ENCODE peak calls at places on chromosomes 3 and 15, in nine cellular contexts. I is ovary, C is K562, H is suprapubic skin, F is stomach, Q is A549, Y is transverse colon, A is tibial nerve, G is sigmoid colon. Z is an unnamed sample.

GRCh38 chr3:63067999-63068645 is 192.9 kb upstream of the CADPS start:
- DNase-seq in I (no peak), C (peak), H (no peak), F (no peak), Q (no peak), Y (no peak), A (no peak), G (no peak), Z (peak)

GRCh38 chr3:98777801-98778220 is 14.7 kb downstream of the ST3GAL6 start:
- DNase-seq in I (no peak), C (no peak), H (no peak), F (no peak), Q (no peak), Y (no peak), A (no peak), G (no peak), Z (no peak)

GRCh38 chr3:101303089-101303731 is 17.2 kb downstream of the IMPG2 start:
- DNase-seq in I (no peak), C (no peak), H (no peak), F (no peak), Q (no peak), Y (no peak), A (no peak), G (no peak), Z (no peak)

GRCh38 chr3:127369356-127369935 is 81.6 kb upstream of the PRR20G start:
- DNase-seq in I (no peak), C (no peak), H (no peak), F (no peak), Q (no peak), Y (no peak), A (no peak), G (no peak), Z (no peak)

GRCh38 chr15:73239564-73240208 is 129.1 kb downstream of the HCN4 start:
- DNase-seq in I (no peak), C (no peak), H (no peak), F (no peak), Q (no peak), Y (no peak), A (no peak), G (no peak), Z (no peak)

GRCh38 chr3:114496021-114496434 is 202.2 kb downstream of the TIGIT start:
- DNase-seq in I (no peak), C (no peak), H (no peak), F (no peak), Q (no peak), Y (no peak), A (no peak), G (no peak), Z (no peak)

GRCh38 chr15:91664224-91664836 is 189.2 kb upstream of the SLCO3A1 start:
- DNase-seq in I (no peak), C (no peak), H (no peak), F (no peak), Q (no peak), Y (no peak), A (no peak), G (no peak), Z (no peak)

GRCh38 chr15:68730491-68731317 is 90.0 kb downstream of the ANP32A start:
- DNase-seq in I (no peak), C (peak), H (no peak), F (peak), Q (peak), Y (peak), A (no peak), G (peak), Z (peak)

GRCh38 chr3:32325957-32326356 is 65.7 kb upstream of the CMTM7 start:
- DNase-seq in I (no peak), C (no peak), H (no peak), F (no peak), Q (no peak), Y (no peak), A (no peak), G (no peak), Z (no peak)

GRCh38 chr3:38396861-38397260 is 50.3 kb downstream of the XYLB start:
- DNase-seq in I (no peak), C (no peak), H (no peak), F (no peak), Q (no peak), Y (no peak), A (no peak), G (no peak), Z (peak)

GRCh38 chr3:30871720-30872119 is 22.7 kb downstream of the GADL1 start:
- DNase-seq in I (no peak), C (no peak), H (no peak), F (no peak), Q (no peak), Y (no peak), A (no peak), G (no peak), Z (no peak)

GRCh38 chr3:11778248-11778647 is 68.4 kb downstream of the TAMM41 start:
- DNase-seq in I (no peak), C (no peak), H (no peak), F (no peak), Q (no peak), Y (no peak), A (no peak), G (no peak), Z (no peak)

GRCh38 chr3:171776839-171777607 is 33.3 kb downstream of the PLD1 start:
- DNase-seq in I (no peak), C (no peak), H (no peak), F (no peak), Q (no peak), Y (no peak), A (no peak), G (no peak), Z (no peak)

GRCh38 chr3:171774516-171774915 is 35.8 kb downstream of the PLD1 start:
- DNase-seq in I (no peak), C (no peak), H (no peak), F (no peak), Q (no peak), Y (no peak), A (no peak), G (no peak), Z (no peak)

GRCh38 chr3:171777608-171777995 is 32.7 kb downstream of the PLD1 start:
- DNase-seq in I (no peak), C (no peak), H (no peak), F (no peak), Q (no peak), Y (no peak), A (no peak), G (no peak), Z (no peak)

GRCh38 chr3:171775943-171776342 is 34.3 kb downstream of the PLD1 start:
- DNase-seq in I (no peak), C (no peak), H (no peak), F (no peak), Q (no peak), Y (no peak), A (no peak), G (no peak), Z (no peak)

GRCh38 chr3:171776411-171776810 is 33.9 kb downstream of the PLD1 start:
- DNase-seq in I (no peak), C (no peak), H (no peak), F (no peak), Q (no peak), Y (no peak), A (no peak), G (no peak), Z (no peak)
- TF ChIP-seq EP300 in I (no peak), C (no peak), H (no peak), F (no peak), Q (no peak), Y (no peak), A (no peak), G (no peak), Z (no peak)

DNA sequence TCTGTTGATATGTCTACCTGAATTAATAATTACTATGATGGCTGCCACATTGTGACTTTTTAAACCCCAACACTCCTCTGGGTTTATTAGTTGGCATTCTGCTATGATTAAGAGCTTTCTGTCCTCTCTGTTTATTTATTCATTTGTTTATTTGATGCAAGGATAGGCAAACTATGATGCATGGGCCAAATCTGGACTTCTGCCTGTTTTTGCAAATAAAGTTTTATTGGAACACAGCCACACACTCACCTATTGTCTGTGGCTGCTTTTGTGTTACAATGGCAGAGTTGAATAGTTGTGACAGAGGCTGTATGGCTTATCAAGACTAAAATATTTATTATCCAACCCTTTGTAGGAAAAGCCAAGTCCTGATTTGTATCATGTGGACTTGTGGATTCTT is 48.3 kb upstream of the C3orf80 start:
- DNase-seq in I (no peak), C (no peak), H (no peak), F (no peak), Q (no peak), Y (no peak), A (no peak), G (no peak), Z (no peak)
- TF ChIP-seq EP300 in I (no peak), C (no peak), H (no peak), F (no peak), Q (no peak), Y (no peak), A (no peak), G (no peak), Z (no peak)

DNA sequence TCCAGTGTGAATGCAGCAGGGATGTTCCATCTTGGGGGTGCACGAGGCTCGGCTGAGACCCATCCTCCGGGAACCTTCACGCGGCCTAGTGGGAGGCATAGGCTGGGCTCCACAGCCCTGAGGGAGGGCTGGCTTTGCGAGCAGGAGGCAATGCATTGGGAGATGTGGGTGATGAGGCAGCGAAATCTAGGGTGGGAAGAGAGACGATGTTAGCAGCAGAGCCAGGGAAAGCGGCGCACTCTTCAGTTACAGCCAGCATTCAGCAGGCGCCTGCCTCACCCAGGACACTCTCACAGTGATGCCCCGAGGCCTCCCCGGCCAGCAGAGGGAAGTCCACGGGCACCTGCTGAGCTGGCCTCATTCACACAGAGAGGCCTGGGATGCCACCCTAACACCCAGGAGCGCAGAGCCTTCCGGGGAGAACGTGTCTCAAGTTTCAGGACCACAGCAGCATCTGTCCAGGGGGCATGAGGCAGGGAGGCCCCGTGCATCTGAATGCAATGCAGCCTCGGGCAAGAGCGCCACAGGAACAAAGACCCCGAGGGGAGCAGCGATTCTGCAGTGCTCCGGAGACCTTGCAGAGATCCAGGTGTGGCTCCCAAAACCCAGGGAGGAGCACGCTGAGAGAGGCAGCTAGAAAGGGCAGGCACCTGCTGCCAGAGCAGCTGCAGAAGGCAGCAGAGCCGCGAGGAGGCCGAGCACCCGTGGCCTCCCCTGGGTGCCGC is 102.4 kb downstream of the NUP210 start:
- DNase-seq in I (no peak), C (no peak), H (no peak), F (no peak), Q (no peak), Y (no peak), A (no peak), G (no peak), Z (no peak)
- TF ChIP-seq EP300 in I (no peak), C (no peak), H (no peak), F (no peak), Q (no peak), Y (no peak), A (no peak), G (no peak), Z (no peak)

DNA sequence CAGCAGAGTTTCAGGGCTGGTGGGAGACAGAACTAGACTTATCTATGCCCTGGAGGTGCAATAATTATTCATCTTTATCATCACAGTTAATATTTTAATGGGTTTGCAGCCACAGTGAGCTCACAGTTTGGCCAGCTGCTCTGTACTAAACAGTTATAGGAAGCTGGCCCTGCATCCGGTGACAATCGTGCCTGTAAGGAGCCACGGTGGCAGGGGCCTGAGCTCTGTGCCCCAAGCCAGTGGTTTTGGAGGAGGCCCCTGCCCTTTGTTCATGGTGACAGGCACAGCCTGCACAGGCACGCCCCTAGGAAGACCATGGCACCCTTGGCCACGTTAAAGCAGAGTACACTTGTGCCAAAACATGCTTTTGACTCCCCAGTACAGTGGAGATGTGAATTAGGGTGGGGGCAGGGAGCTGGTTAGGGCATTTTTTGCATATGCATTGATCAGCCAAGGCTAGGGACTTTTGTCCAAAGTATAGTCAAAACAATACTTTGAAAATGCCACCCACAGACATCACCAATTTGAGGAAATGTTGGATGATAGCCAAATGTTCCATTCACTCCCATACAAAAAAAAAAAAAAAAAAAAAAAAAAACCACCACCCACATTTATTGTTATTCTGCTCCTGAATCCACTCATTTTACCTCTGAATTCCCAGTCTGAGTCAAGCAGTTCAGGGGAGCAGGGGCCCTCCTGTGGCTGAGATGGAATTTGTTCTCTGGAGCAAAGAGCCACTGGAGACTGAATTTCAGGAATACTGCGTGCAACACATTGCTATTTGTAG is 3.4 kb upstream of the RFTN1 start:
- DNase-seq in I (peak), C (peak), H (no peak), F (no peak), Q (peak), Y (no peak), A (no peak), G (no peak), Z (no peak)
- TF ChIP-seq EP300 in I (no peak), C (no peak), H (no peak), F (no peak), Q (no peak), Y (no peak), A (no peak), G (no peak), Z (no peak)

DNA sequence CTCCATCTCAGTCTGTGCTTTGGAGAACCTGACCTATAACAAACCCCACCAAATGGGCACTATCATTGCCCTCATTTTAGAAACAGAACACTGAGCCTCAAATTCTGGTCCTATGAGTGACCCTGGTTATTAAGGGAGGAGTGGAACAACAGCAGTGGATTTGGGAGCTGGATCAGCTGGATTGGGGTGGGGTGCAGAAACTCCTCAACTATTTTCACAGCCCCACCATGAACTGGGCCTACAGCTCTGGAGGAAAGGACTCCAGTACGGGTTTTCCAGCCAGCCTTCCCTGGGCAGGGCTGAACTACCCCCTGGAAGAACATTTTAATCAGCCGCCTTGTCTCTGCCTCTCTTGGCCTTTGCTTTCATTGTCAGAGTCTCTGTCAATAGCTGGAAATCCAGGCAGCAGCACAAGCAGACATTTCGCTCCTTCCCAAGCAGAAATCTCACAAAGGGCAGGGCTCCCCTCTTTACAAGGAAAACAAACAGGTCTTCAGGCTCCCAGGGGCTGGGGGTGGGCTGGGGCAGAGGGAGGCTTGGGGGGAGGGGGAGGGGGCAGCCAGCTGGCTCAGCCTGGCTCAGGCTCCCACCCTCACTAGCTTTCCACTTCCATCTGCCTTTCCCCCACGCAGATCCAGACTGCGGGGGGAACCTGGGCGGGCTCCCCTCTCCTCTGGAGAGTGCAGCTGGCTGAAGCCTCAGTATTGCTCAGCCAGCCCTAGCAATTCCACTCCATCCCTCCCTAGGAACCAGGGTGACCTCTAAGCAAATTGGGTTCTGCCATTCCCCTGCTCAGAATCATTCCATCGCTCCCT is 13.7 kb upstream of the TLE3 start:
- DNase-seq in I (peak), C (peak), H (no peak), F (peak), Q (peak), Y (peak), A (peak), G (peak), Z (peak)
- TF ChIP-seq EP300 in I (no peak), C (peak), H (no peak), F (no peak), Q (no peak), Y (no peak), A (peak), G (no peak), Z (no peak)

GRCh38 chr15:93311620-93312019 is 222.6 kb upstream of the RGMA start:
- DNase-seq in I (no peak), C (no peak), H (no peak), F (no peak), Q (no peak), Y (no peak), A (no peak), G (no peak), Z (no peak)

GRCh38 chr15:93308026-93308670 is 219.1 kb upstream of the RGMA start:
- DNase-seq in I (no peak), C (no peak), H (no peak), F (no peak), Q (no peak), Y (no peak), A (no peak), G (no peak), Z (no peak)

GRCh38 chr15:93314245-93314644 is 225.2 kb upstream of the RGMA start:
- DNase-seq in I (no peak), C (no peak), H (no peak), F (no peak), Q (no peak), Y (no peak), A (no peak), G (no peak), Z (no peak)

GRCh38 chr15:93317772-93318171 is 228.8 kb upstream of the RGMA start:
- DNase-seq in I (no peak), C (no peak), H (no peak), F (no peak), Q (no peak), Y (no peak), A (no peak), G (no peak), Z (no peak)

GRCh38 chr15:93312891-93313486 is 224.0 kb upstream of the RGMA start:
- DNase-seq in I (no peak), C (no peak), H (no peak), F (no peak), Q (no peak), Y (no peak), A (no peak), G (no peak), Z (no peak)
- TF ChIP-seq EP300 in I (no peak), C (no peak), H (no peak), F (no peak), Q (no peak), Y (no peak), A (no peak), G (no peak), Z (no peak)

DNA sequence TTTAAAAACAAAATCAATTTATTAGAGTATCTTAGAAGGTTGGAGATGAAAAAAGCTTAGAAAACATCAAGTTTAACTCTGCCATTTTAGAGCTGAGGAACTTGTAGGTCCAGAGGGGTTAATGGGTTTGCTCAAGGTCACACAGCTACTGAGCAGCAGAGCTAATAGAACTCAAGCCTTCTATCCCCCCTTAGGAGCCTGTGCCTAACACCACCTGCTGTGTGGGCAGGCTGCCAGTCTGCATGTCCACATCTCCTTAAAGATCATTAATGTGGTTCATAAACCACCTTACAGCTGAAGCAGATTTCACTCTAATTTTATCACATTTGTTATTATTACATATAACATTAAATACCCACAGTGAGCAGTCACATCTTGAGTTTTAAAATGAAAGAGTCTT is 14.1 kb upstream of the SLC35G2 start:
- DNase-seq in I (no peak), C (no peak), H (no peak), F (no peak), Q (no peak), Y (no peak), A (no peak), G (no peak), Z (no peak)
- TF ChIP-seq EP300 in I (no peak), C (no peak), H (no peak), F (no peak), Q (no peak), Y (no peak), A (no peak), G (no peak), Z (no peak)

GRCh38 chr15:78715930-78716329 is 74.9 kb upstream of the CHRNB4 start:
- DNase-seq in I (no peak), C (no peak), H (no peak), F (no peak), Q (no peak), Y (no peak), A (no peak), G (no peak), Z (no peak)

GRCh38 chr15:78715439-78715838 is 74.4 kb upstream of the CHRNB4 start:
- DNase-seq in I (no peak), C (no peak), H (no peak), F (no peak), Q (no peak), Y (no peak), A (no peak), G (no peak), Z (no peak)

GRCh38 chr15:78714890-78715289 is 73.9 kb upstream of the CHRNB4 start:
- DNase-seq in I (no peak), C (peak), H (no peak), F (no peak), Q (no peak), Y (no peak), A (no peak), G (no peak), Z (no peak)

GRCh38 chr15:78718257-78718656 is 77.2 kb upstream of the CHRNB4 start:
- DNase-seq in I (no peak), C (no peak), H (no peak), F (no peak), Q (no peak), Y (no peak), A (no peak), G (no peak), Z (no peak)

GRCh38 chr15:78716651-78717050 is 75.6 kb upstream of the CHRNB4 start:
- DNase-seq in I (no peak), C (no peak), H (no peak), F (no peak), Q (no peak), Y (no peak), A (no peak), G (no peak), Z (no peak)
- TF ChIP-seq EP300 in I (no peak), C (no peak), H (no peak), F (no peak), Q (no peak), Y (no peak), A (no peak), G (no peak), Z (no peak)

DNA sequence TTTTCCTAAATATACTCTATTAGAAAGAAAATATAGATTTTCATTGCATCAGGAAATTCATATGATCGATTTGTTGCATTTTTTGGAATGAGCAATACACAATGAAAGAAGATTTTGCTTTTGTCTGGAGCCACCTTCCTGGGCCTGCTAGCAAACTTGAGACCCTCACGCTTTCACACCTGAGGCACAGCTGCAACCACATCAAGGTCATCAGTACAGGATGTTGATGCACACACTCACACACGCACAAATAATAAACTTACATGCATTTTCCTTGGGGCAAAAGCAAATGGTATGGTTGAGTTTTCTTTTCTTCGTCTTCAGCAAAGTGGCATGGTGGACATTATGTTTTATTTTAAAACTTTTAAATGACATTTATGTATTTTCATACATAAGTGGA is 64.8 kb upstream of the SATB1 start:
- DNase-seq in I (no peak), C (no peak), H (no peak), F (no peak), Q (no peak), Y (no peak), A (no peak), G (no peak), Z (no peak)
- TF ChIP-seq EP300 in I (no peak), C (no peak), H (no peak), F (no peak), Q (no peak), Y (no peak), A (no peak), G (no peak), Z (no peak)

Z was measured in H1.